ENCODE peak calls at places on chromosomes 3 and 15, in six cellular contexts. V is HepG2, G is HCT116, A is GM12878, I is K562, F is H1. O is an unnamed sample.

GRCh38 chr3:8490079-8490552 is 11.5 kb upstream of the LMCD1 start:
- DNase-seq in A (no peak), G (no peak), F (no peak), V (peak; percentile 66), I (no peak), O (no peak)

GRCh38 chr15:97026781-97027180 is 696.3 kb downstream of the NR2F2 start:
- DNase-seq in V (no peak), A (no peak), F (no peak), I (no peak), G (no peak), O (no peak)

GRCh38 chr3:32340039-32340438 is 51.6 kb upstream of the CMTM7 start:
- DNase-seq in G (peak; percentile 35), F (no peak), V (peak; percentile 80), A (no peak), I (peak; percentile 51), O (peak; percentile 43)

GRCh38 chr3:173932624-173933023 is 535.1 kb downstream of the NLGN1 start:
- DNase-seq in I (no peak), G (no peak), A (no peak), F (no peak), V (no peak), O (no peak)

GRCh38 chr15:29568840-29569532 is 253.3 kb downstream of the TJP1 start:
- DNase-seq in G (peak; percentile 38), I (no peak), V (peak; percentile 23), A (no peak), F (no peak), O (no peak)

GRCh38 chr3:98613616-98614015 is 20.2 kb upstream of the CPOX start:
- DNase-seq in I (no peak), G (no peak), F (no peak), V (no peak), A (peak; percentile 24), O (no peak)

GRCh38 chr3:197542741-197543454 is 12.9 kb downstream of the BDH1 start:
- DNase-seq in G (no peak), V (no peak), I (no peak), F (no peak), A (no peak), O (no peak)

GRCh38 chr15:68730491-68731317 is 90.0 kb downstream of the ANP32A start:
- DNase-seq in A (no peak), I (peak; percentile 52), V (peak; percentile 21), G (peak; percentile 52), F (peak; percentile 19), O (peak; percentile 55)

GRCh38 chr15:101250331-101250730 is 1.5 kb downstream of the CHSY1 start:
- DNase-seq in V (no peak), F (no peak), G (no peak), A (no peak), I (no peak), O (no peak)

GRCh38 chr15:89772933-89773583 is 3.1 kb upstream of the MESP2 start:
- DNase-seq in A (no peak), I (peak; percentile 34), G (peak; percentile 29), F (no peak), V (peak; percentile 47), O (no peak)

GRCh38 chr3:121482651-121483050 is 63.1 kb downstream of the POLQ start:
- DNase-seq in G (no peak), F (no peak), V (no peak), I (no peak), A (no peak), O (no peak)

GRCh38 chr15:46177219-46177618 is 542.4 kb downstream of the SQOR start:
- DNase-seq in A (no peak), V (no peak), F (no peak), G (no peak), I (no peak), O (no peak)

GRCh38 chr15:98873441-98874218 is 134.0 kb downstream of the PGPEP1L start:
- DNase-seq in G (peak; percentile 40), F (no peak), A (no peak), I (no peak), V (no peak), O (no peak)

GRCh38 chr15:90679959-90680358 is 37.2 kb upstream of the BLM start:
- DNase-seq in A (no peak), G (no peak), I (no peak), F (no peak), V (no peak), O (no peak)

GRCh38 chr3:194112120-194113106 is 23.5 kb upstream of the HES1 start:
- DNase-seq in G (no peak), A (no peak), V (peak; percentile 98), F (no peak), I (no peak), O (no peak)

GRCh38 chr15:69066646-69066995 is 52.1 kb downstream of the NOX5 start:
- DNase-seq in I (no peak), G (no peak), F (no peak), V (no peak), A (no peak), O (no peak)

GRCh38 chr3:185818267-185818875 is 6.5 kb downstream of the IGF2BP2 start:
- DNase-seq in F (no peak), A (no peak), I (no peak), G (no peak), V (no peak), O (no peak)

GRCh38 chr3:32360514-32360869 is 31.2 kb upstream of the CMTM7 start:
- DNase-seq in F (no peak), G (no peak), A (no peak), V (no peak), I (no peak), O (no peak)

GRCh38 chr3:59273976-59274375 is 224.2 kb upstream of the CFAP20DC start:
- DNase-seq in I (no peak), A (no peak), G (no peak), V (no peak), F (no peak), O (no peak)

GRCh38 chr15:33395376-33395775 is 84.6 kb downstream of the RYR3 start:
- DNase-seq in I (no peak), A (no peak), V (no peak), G (no peak), F (no peak), O (no peak)

GRCh38 chr3:55296035-55296434 is 191.1 kb downstream of the WNT5A start:
- DNase-seq in V (no peak), A (no peak), I (no peak), G (no peak), F (no peak), O (no peak)

GRCh38 chr15:80694624-80695098 is 449 bp upstream of the ABHD17C start:
- DNase-seq in V (no peak), A (no peak), I (peak; percentile 15), F (no peak), G (no peak), O (no peak)

GRCh38 chr15:25859838-25860645 is 3.1 kb downstream of the ATP10A start:
- DNase-seq in A (no peak), G (no peak), I (no peak), F (no peak), V (no peak), O (no peak)

GRCh38 chr3:120438971-120439370 is 11.8 kb downstream of the FSTL1 start:
- DNase-seq in V (no peak), I (no peak), F (no peak), A (no peak), G (no peak), O (no peak)

GRCh38 chr15:43440721-43441281 is 52.2 kb downstream of the TP53BP1 start:
- DNase-seq in G (peak; percentile 62), A (peak; percentile 12), V (peak; percentile 84), I (peak; percentile 87), F (peak; percentile 15), O (peak; percentile 36)

GRCh38 chr15:38024293-38025091 is 90.1 kb downstream of the TMCO5A start:
- DNase-seq in V (no peak), F (no peak), I (no peak), A (no peak), G (no peak), O (no peak)

GRCh38 chr3:83233715-83234114 is 1472.3 kb upstream of the GBE1 start:
- DNase-seq in G (no peak), I (no peak), A (no peak), V (no peak), F (no peak), O (no peak)

GRCh38 chr15:89364341-89364740 is 29.7 kb upstream of the POLG start:
- DNase-seq in V (no peak), F (no peak), I (no peak), G (no peak), A (no peak), O (no peak)

GRCh38 chr15:22880981-22881738 is 42.7 kb downstream of the NIPA2 start:
- DNase-seq in A (no peak), I (peak; percentile 49), F (no peak), G (no peak), V (no peak), O (no peak)

GRCh38 chr15:96414875-96415274 is 84.4 kb downstream of the NR2F2 start:
- DNase-seq in I (no peak), G (no peak), V (no peak), F (no peak), A (no peak), O (no peak)

GRCh38 chr3:50327129-50327528 is 894 bp downstream of the TUSC2 start:
- DNase-seq in A (no peak), V (no peak), G (no peak), I (no peak), F (no peak), O (no peak)
- H3K4me1 ChIP-seq in A (peaks cover 5% of the 10 kb centered on the region), V (peaks cover 57% of the 10 kb centered on the region), G (peaks cover 19% of the 10 kb centered on the region), I (peaks cover 13% of the 10 kb centered on the region), F (no peaks in the 10 kb centered on the region), O (peaks cover 21% of the 10 kb centered on the region)

GRCh38 chr15:40338041-40338657 is 2.6 kb downstream of the CCDC9B start:
- DNase-seq in F (no peak), G (peak; percentile 35), A (no peak), I (peak; percentile 87), V (peak; percentile 58), O (peak; percentile 63)
- TF ChIP-seq ZNF274 in F (no peak), G (no peak), A (no peak), I (no peak), V (no peak), O (no peak)

DNA sequence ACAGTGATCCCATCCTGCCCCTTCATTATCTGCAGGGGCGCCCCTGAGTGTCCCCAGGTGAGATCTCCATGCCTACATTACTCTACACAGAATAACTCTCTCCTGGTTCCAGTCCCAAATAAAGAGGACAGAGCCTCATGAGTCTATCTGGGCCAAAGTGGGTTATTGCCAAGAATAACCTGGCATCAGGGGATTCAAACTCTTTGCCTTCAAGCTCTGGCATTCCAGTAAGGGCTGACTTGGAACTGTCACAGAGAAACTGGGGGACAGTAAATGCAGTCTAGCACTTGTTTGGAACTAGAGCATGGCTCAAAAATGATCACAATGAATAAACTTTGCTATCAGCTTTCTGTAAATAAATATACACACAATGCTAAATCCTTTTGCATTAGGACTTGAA is 30.3 kb downstream of the GJD2 start:
- DNase-seq in V (no peak), F (no peak), I (no peak), G (no peak), A (no peak), O (no peak)
- H3K4me1 ChIP-seq in V (peaks cover 14% of the 10 kb centered on the region), F (peaks cover 15% of the 10 kb centered on the region), I (no peaks in the 10 kb centered on the region), G (peaks cover 9% of the 10 kb centered on the region), A (no peaks in the 10 kb centered on the region), O (no peaks in the 10 kb centered on the region)

DNA sequence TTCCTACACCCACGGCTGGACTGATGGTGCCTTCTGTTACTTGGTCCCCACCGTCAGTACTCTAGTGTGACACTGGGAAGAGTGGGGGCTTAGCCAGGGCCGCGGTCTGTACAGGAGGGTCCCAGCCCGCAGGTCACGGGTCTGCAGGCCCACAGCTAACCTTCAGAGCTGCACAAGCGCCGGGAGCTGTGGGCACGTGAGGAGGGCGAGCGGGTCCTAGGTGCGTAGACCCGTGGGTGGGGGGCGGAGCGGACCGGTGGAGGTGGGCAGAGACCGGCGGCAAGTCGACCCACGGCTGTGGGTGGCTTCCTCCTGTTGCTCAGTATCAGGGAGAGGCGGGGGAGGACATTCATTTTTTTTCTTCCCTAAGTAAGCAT is 1.2 kb downstream of the TNFAIP8L3 start:
- DNase-seq in G (no peak), V (no peak), A (no peak), I (no peak), F (no peak), O (no peak)
- TF ChIP-seq ZNF274 in G (no peak), V (no peak), A (no peak), I (no peak), F (no peak), O (no peak)